ENCODE peak calls at places on chromosomes 5 and 9, in nine cellular contexts. H is thyroid gland; W is CD8-positive, alpha-beta T cell; N is body of pancreas; B is dorsolateral prefrontal cortex; V is IMR-90; A is uterus; E is cardiac muscle cell; R is adrenal gland. G is an unnamed sample.

GRCh38 chr5:77138981-77139380 is 51.9 kb upstream of the ZBED3 start:
- DNase-seq in H (peak; percentile 36), W (no peak), N (peak; percentile 75), B (no peak), V (peak; percentile 10), A (peak; percentile 91), E (peak; percentile 91), R (peak; percentile 4), G (peak; percentile 44)

GRCh38 chr5:135487839-135488514 is 35.8 kb upstream of the TIFAB start:
- DNase-seq in H (no peak), W (no peak), N (no peak), B (no peak), V (no peak), A (no peak), E (no peak), R (no peak), G (no peak)

GRCh38 chr5:39650234-39650816 is 225.5 kb upstream of the DAB2 start:
- DNase-seq in H (no peak), W (no peak), N (no peak), B (no peak), V (peak; percentile 20), A (no peak), E (no peak), R (no peak), G (no peak)

GRCh38 chr5:127960126-127960744 is 123.3 kb upstream of the SLC12A2 start:
- DNase-seq in H (no peak), W (no peak), N (no peak), B (no peak), V (peak; percentile 16), A (no peak), E (peak; percentile 49), R (peak; percentile 13), G (no peak)

GRCh38 chr9:2602704-2603116 is 18.9 kb upstream of the VLDLR start:
- DNase-seq in H (no peak), W (no peak), N (no peak), B (no peak), V (peak; percentile 23), A (no peak), E (peak; percentile 16), R (peak; percentile 31), G (no peak)

GRCh38 chr5:128341056-128341455 is 197.0 kb downstream of the FBN2 start:
- DNase-seq in H (no peak), W (no peak), N (no peak), B (no peak), V (no peak), A (no peak), E (peak; percentile 89), R (peak; percentile 4), G (no peak)

GRCh38 chr9:77166193-77166592 is 11.1 kb upstream of the VPS13A start:
- DNase-seq in H (no peak), W (no peak), N (no peak), B (no peak), V (no peak), A (no peak), E (no peak), R (no peak), G (no peak)

GRCh38 chr5:75885849-75886596 is 168.8 kb upstream of the POC5 start:
- DNase-seq in H (peak; percentile 24), W (no peak), N (no peak), B (no peak), V (no peak), A (no peak), E (no peak), R (no peak), G (peak; percentile 50)

GRCh38 chr5:99775189-99775588 is 760.0 kb upstream of the FAM174A start:
- DNase-seq in H (no peak), W (no peak), N (no peak), B (no peak), V (no peak), A (no peak), E (no peak), R (no peak), G (no peak)

GRCh38 chr5:8176101-8176693 is 307.2 kb downstream of the MTRR start:
- DNase-seq in H (no peak), W (no peak), N (peak; percentile 30), B (no peak), V (peak; percentile 1), A (no peak), E (peak; percentile 47), R (peak; percentile 16), G (no peak)

GRCh38 chr5:104326966-104327365 is 764.4 kb upstream of the NUDT12 start:
- DNase-seq in H (no peak), W (no peak), N (no peak), B (no peak), V (no peak), A (no peak), E (no peak), R (no peak), G (no peak)

GRCh38 chr5:55638455-55638854 is 73.7 kb downstream of the SLC38A9 start:
- DNase-seq in H (no peak), W (no peak), N (no peak), B (no peak), V (peak; percentile 31), A (no peak), E (peak; percentile 42), R (no peak), G (no peak)

GRCh38 chr9:126299706-126300276 is 26.8 kb upstream of the MVB12B start:
- DNase-seq in H (no peak), W (no peak), N (peak; percentile 7), B (no peak), V (no peak), A (no peak), E (peak; percentile 47), R (peak; percentile 40), G (no peak)

GRCh38 chr9:127937383-127938297 is at the start of gene DPM2:
- DNase-seq in H (peak; percentile 78), W (peak; percentile 91), N (peak; percentile 77), B (peak; percentile 59), V (peak; percentile 81), A (peak; percentile 79), E (peak; percentile 91), R (peak; percentile 82), G (peak; percentile 88)

GRCh38 chr5:38455797-38456330 is 100.6 kb downstream of the LIFR start:
- DNase-seq in H (no peak), W (no peak), N (no peak), B (no peak), V (no peak), A (no peak), E (no peak), R (no peak), G (no peak)

GRCh38 chr5:38453921-38454320 is 102.5 kb downstream of the LIFR start:
- DNase-seq in H (no peak), W (no peak), N (no peak), B (no peak), V (no peak), A (no peak), E (no peak), R (no peak), G (no peak)

GRCh38 chr5:38452201-38452600 is 104.2 kb downstream of the LIFR start:
- DNase-seq in H (no peak), W (no peak), N (no peak), B (no peak), V (no peak), A (no peak), E (no peak), R (no peak), G (no peak)

GRCh38 chr5:38451372-38451735 is 105.1 kb downstream of the LIFR start:
- DNase-seq in H (no peak), W (no peak), N (no peak), B (no peak), V (no peak), A (no peak), E (no peak), R (no peak), G (no peak)

GRCh38 chr5:38453506-38453905 is 102.9 kb downstream of the LIFR start:
- DNase-seq in H (no peak), W (peak; percentile 53), N (no peak), B (no peak), V (no peak), A (no peak), E (no peak), R (no peak), G (no peak)
- H3K27me3 ChIP-seq in H (no peaks in the 10 kb centered on the region), W (peaks cover 25% of the 10 kb centered on the region), N (no peaks in the 10 kb centered on the region), B (no peaks in the 10 kb centered on the region), V (peaks cover 9% of the 10 kb centered on the region), A (no peaks in the 10 kb centered on the region), E (no peaks in the 10 kb centered on the region), R (peaks cover 7% of the 10 kb centered on the region), G (no peaks in the 10 kb centered on the region)

GRCh38 chr9:132456241-132456640 is 46.2 kb downstream of the CFAP77 start:
- DNase-seq in H (no peak), W (no peak), N (no peak), B (no peak), V (no peak), A (no peak), E (no peak), R (no peak), G (no peak)

GRCh38 chr9:132457508-132457907 is 47.5 kb downstream of the CFAP77 start:
- DNase-seq in H (no peak), W (no peak), N (no peak), B (no peak), V (no peak), A (no peak), E (no peak), R (no peak), G (no peak)

GRCh38 chr9:132460240-132460639 is 50.2 kb downstream of the CFAP77 start:
- DNase-seq in H (no peak), W (no peak), N (no peak), B (no peak), V (no peak), A (no peak), E (no peak), R (no peak), G (no peak)

GRCh38 chr9:132458432-132458831 is 48.4 kb downstream of the CFAP77 start:
- DNase-seq in H (no peak), W (no peak), N (no peak), B (no peak), V (no peak), A (no peak), E (no peak), R (no peak), G (no peak)

GRCh38 chr9:132459661-132460060 is 49.6 kb downstream of the CFAP77 start:
- DNase-seq in H (no peak), W (no peak), N (no peak), B (no peak), V (no peak), A (no peak), E (no peak), R (no peak), G (no peak)
- H3K4me3 ChIP-seq in H (no peak overlapping the region), W (no peak overlapping the region), N (no peak overlapping the region), B (no peak overlapping the region), V (no peak overlapping the region), A (no peak overlapping the region), E (no peak overlapping the region), R (no peak overlapping the region), G (no peak overlapping the region)

GRCh38 chr9:95005276-95006141 is 279.0 kb downstream of the AOPEP start:
- DNase-seq in H (peak; percentile 40), W (no peak), N (no peak), B (no peak), V (no peak), A (no peak), E (no peak), R (no peak), G (peak; percentile 34)
- H3K27me3 ChIP-seq in H (no peaks in the 10 kb centered on the region), W (peaks cover 27% of the 10 kb centered on the region), N (no peaks in the 10 kb centered on the region), B (no peaks in the 10 kb centered on the region), V (no peaks in the 10 kb centered on the region), A (no peaks in the 10 kb centered on the region), E (peaks cover 7% of the 10 kb centered on the region), R (no peaks in the 10 kb centered on the region), G (no peaks in the 10 kb centered on the region)

DNA sequence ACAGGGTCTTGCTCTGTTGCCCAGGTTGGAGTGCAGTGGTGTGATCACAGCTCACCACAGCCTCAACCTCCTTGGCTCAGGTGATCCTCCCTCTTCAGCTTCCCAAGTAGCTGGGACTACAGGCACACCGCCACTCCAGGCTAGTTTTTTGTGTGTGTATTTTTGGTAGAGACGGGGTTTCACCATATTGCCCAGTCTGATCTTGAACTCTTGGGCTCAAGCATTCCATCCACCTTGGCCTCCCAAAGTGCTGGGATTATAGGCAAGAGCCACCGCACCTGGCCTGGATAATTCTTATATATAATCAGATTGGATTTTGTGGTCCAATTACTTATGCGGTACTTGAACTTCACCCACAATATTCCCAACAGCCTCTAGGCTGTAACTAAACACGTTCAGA is 19.8 kb downstream of the CCDC69 start:
- DNase-seq in H (no peak), W (no peak), N (no peak), B (no peak), V (no peak), A (no peak), E (no peak), R (no peak), G (no peak)
- H3K4me3 ChIP-seq in H (no peak overlapping the region), W (no peak overlapping the region), N (no peak overlapping the region), B (no peak overlapping the region), V (no peak overlapping the region), A (no peak overlapping the region), E (no peak overlapping the region), R (no peak overlapping the region), G (no peak overlapping the region)